ENCODE peak calls at places on chromosomes 2 and 18, in seven cellular contexts. T, A, Z, Y, X, F and V are unnamed samples. For H3K4me1, the result is how much of the 10 kb centered on the place peaks cover.

GRCh38 chr18:7824970-7825369 is 257.9 kb downstream of the PTPRM start:
- DNase-seq in T (no peak), A (no peak), Z (no peak), Y (peak), X (no peak), F (peak), V (no peak)

GRCh38 chr2:122799391-122799790 is 1043.9 kb downstream of the TSN start:
- DNase-seq in T (no peak), A (no peak), Z (no peak), Y (no peak), X (no peak), F (no peak), V (no peak)

GRCh38 chr2:8882094-8882493 is 44.7 kb upstream of the KIDINS220 start:
- DNase-seq in T (no peak), A (no peak), Z (no peak), Y (no peak), X (no peak), F (no peak), V (peak)

GRCh38 chr2:183024701-183025100 is 13.6 kb downstream of the NCKAP1 start:
- DNase-seq in T (no peak), A (no peak), Z (no peak), Y (no peak), X (no peak), F (no peak), V (no peak)

GRCh38 chr2:28102455-28102874 is 211.9 kb downstream of the BABAM2 start:
- DNase-seq in T (peak), A (no peak), Z (no peak), Y (no peak), X (no peak), F (no peak), V (no peak)

GRCh38 chr18:63237911-63238710 is 81.5 kb downstream of the BCL2 start:
- DNase-seq in T (peak), A (peak), Z (no peak), Y (no peak), X (no peak), F (no peak), V (peak)

GRCh38 chr18:37252342-37252741 is 313.3 kb downstream of the CELF4 start:
- DNase-seq in T (no peak), A (no peak), Z (no peak), Y (no peak), X (no peak), F (no peak), V (no peak)

GRCh38 chr2:69667805-69668382 is 24.4 kb upstream of the AAK1 start:
- DNase-seq in T (peak), A (peak), Z (no peak), Y (no peak), X (no peak), F (no peak), V (peak)

GRCh38 chr2:96502891-96503636 is 2.1 kb downstream of the NEURL3 start:
- DNase-seq in T (no peak), A (no peak), Z (no peak), Y (peak), X (no peak), F (no peak), V (no peak)

GRCh38 chr2:127743477-127744026 is 42.3 kb downstream of the SFT2D3 start:
- DNase-seq in T (no peak), A (no peak), Z (no peak), Y (no peak), X (no peak), F (no peak), V (peak)

GRCh38 chr2:236547725-236548124 is 21.9 kb upstream of the ACKR3 start:
- DNase-seq in T (no peak), A (no peak), Z (no peak), Y (no peak), X (no peak), F (no peak), V (no peak)

GRCh38 chr2:15627842-15628684 is 36.4 kb downstream of the DDX1 start:
- DNase-seq in T (no peak), A (no peak), Z (no peak), Y (no peak), X (no peak), F (no peak), V (no peak)

GRCh38 chr2:165293439-165294420 is 54.5 kb downstream of the SCN2A start:
- DNase-seq in T (peak), A (peak), Z (no peak), Y (no peak), X (no peak), F (no peak), V (peak)

GRCh38 chr2:68764041-68764780 is 29.6 kb downstream of the ARHGAP25 start:
- DNase-seq in T (peak), A (no peak), Z (no peak), Y (no peak), X (no peak), F (no peak), V (no peak)

GRCh38 chr18:59918320-59918755 is 18.5 kb downstream of the PMAIP1 start:
- DNase-seq in T (peak), A (no peak), Z (peak), Y (peak), X (no peak), F (no peak), V (no peak)

GRCh38 chr2:64987001-64987962 is 1.9 kb upstream of the SLC1A4 start:
- DNase-seq in T (peak), A (no peak), Z (no peak), Y (no peak), X (no peak), F (no peak), V (no peak)

GRCh38 chr18:78786776-78787175 is 192.8 kb upstream of the SALL3 start:
- DNase-seq in T (no peak), A (no peak), Z (no peak), Y (no peak), X (peak), F (no peak), V (no peak)

GRCh38 chr2:174797792-174798276 is 33.6 kb upstream of the CHRNA1 start:
- DNase-seq in T (peak), A (no peak), Z (no peak), Y (no peak), X (no peak), F (no peak), V (no peak)

GRCh38 chr2:1590611-1591460 is 153.5 kb downstream of the PXDN start:
- DNase-seq in T (no peak), A (no peak), Z (no peak), Y (peak), X (peak), F (no peak), V (peak)

GRCh38 chr2:1593371-1594205 is 150.7 kb downstream of the PXDN start:
- DNase-seq in T (peak), A (no peak), Z (no peak), Y (peak), X (peak), F (no peak), V (no peak)

GRCh38 chr2:1591978-1592907 is 152.1 kb downstream of the PXDN start:
- DNase-seq in T (peak), A (peak), Z (no peak), Y (peak), X (peak), F (peak), V (peak)

GRCh38 chr2:1588994-1589611 is 155.2 kb downstream of the PXDN start:
- DNase-seq in T (peak), A (no peak), Z (no peak), Y (peak), X (peak), F (no peak), V (peak)

DNA sequence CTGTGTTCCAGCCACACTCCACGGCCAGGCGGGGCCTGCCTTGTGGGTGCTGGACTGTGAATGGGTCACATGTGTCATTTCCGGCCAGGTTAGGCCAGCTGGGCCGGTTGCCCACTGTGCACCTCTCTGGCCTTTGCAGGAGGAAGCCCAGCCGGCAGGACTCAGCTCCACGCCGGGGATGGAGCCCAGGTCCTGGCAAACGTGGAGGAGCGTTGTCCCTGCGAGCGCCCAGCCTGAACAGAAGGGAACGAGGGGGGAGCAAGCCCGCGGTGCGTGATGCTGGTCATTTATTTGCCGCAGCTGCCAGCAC is 152.9 kb downstream of the PXDN start:
- DNase-seq in T (no peak), A (no peak), Z (no peak), Y (peak), X (peak), F (no peak), V (no peak)
- H3K4me3 ChIP-seq in T (no peak), A (no peak), Z (no peak), Y (no peak), X (no peak), F (no peak), V (no peak)

GRCh38 chr2:73982140-73982617 is 2.5 kb upstream of the TET3 start:
- DNase-seq in T (peak), A (no peak), Z (no peak), Y (no peak), X (no peak), F (no peak), V (no peak)
- H3K4me1 ChIP-seq in T (under half), A (under half), Z (half or more), Y (under half), X (under half), F (under half), V (under half)

DNA sequence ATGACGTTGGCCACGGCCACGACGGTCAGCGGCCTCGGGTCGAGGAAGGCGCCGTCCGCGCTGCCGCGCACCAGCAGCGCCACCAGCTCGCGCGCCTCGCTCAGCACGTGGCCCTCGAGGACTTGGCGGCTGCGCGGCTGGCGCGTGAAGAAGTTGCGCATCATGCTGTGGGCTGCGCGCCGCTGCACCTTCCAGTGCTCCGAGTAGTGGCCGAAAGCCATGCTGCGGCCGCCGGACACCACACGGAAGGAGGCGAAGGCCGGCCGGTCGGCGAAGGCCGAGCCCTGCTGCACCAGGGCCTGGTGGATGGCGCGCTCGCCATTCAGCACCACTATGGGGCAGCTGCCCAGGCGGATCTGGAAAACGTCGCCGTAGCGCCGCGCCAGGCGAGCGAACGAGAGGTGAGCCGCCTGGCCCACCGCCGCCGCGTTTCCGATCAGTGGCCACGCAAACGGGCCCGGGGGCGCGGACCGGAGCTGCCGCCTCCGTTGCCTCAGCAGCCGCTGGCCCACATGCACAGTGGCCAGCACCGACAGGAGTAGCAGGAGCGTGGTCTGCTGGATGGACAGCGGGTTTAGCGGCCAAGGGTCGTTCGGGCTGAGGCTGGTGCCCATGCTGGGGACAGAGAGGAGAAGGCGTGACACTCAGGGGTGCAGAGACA is 1.0 kb downstream of the CYP1B1 start:
- DNase-seq in T (peak), A (no peak), Z (no peak), Y (peak), X (peak), F (no peak), V (peak)
- H3K4me3 ChIP-seq in T (peak), A (peak), Z (peak), Y (peak), X (no peak), F (peak), V (peak)

GRCh38 chr2:128984066-128984465 is 665.4 kb upstream of the HS6ST1 start:
- DNase-seq in T (no peak), A (no peak), Z (no peak), Y (no peak), X (no peak), F (no peak), V (no peak)
- H3K4me1 ChIP-seq in T (under half), A (under half), Z (half or more), Y (under half), X (under half), F (under half), V (under half)

GRCh38 chr2:112182581-112183034 is 44.4 kb downstream of the FBLN7 start:
- DNase-seq in T (no peak), A (no peak), Z (no peak), Y (no peak), X (no peak), F (no peak), V (no peak)

GRCh38 chr2:112184121-112184520 is 45.9 kb downstream of the FBLN7 start:
- DNase-seq in T (no peak), A (no peak), Z (no peak), Y (no peak), X (no peak), F (no peak), V (no peak)

GRCh38 chr2:112185131-112185530 is 46.9 kb downstream of the FBLN7 start:
- DNase-seq in T (no peak), A (no peak), Z (no peak), Y (no peak), X (no peak), F (no peak), V (no peak)

GRCh38 chr2:112183327-112184025 is 45.3 kb downstream of the FBLN7 start:
- DNase-seq in T (no peak), A (no peak), Z (no peak), Y (no peak), X (no peak), F (no peak), V (no peak)

DNA sequence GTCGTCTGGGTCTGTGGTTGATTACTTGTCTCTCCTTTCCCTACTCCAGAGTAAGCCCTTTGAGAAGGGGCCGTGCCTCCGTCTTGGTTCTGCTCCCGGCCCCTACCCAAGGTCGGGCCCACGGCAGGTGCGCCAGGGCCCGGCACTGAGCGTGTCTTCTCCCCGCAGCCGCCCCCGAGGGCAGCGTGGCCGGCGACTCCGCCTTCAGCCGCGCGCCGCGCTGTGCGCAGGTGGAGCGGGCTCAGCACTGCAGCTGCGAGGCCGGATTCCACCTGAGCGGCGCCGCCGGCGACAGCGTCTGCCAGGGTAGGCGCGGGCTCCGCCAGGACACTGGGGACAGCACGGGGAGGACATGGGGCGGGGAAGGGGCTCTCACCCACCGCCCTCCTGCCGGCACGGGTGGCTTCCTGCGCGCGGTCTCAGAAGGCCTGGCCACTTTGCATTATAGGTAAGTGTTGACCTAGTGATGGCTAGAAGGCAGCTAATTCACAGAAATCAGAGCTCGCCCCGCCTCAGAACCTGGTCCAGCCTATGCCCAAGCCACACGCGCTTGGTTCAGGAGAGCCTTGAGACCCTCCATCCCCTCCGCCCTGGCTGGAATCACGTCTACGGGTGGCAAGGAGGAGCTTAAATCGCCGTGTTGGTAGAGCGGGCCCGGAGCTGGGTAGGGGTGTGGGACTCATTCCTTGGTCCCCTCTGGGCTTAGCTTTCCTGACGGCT is 43.5 kb downstream of the FBLN7 start:
- DNase-seq in T (no peak), A (no peak), Z (no peak), Y (no peak), X (no peak), F (no peak), V (peak)
- H3K4me3 ChIP-seq in T (no peak), A (no peak), Z (no peak), Y (no peak), X (no peak), F (no peak), V (peak)